ENCODE peak calls at places on chromosome 20, in four cellular contexts. One of them, this sample, is unnamed.

GRCh38 chr20:6590891-6591679 is 176.4 kb upstream of the BMP2 start:
- DNase-seq in AG08396: peak
- DNase-seq in cardiac fibroblast: peak
- DNase-seq in ACHN: peak
- DNase-seq in this sample: peak

GRCh38 chr20:56166781-56167465 is 81.6 kb upstream of the MC3R start:
- DNase-seq in cardiac fibroblast: no peak
- DNase-seq in AG08396: no peak
- DNase-seq in ACHN: no peak
- DNase-seq in this sample: no peak

GRCh38 chr20:2986466-2986865 is 57.0 kb upstream of the GNRH2 start:
- DNase-seq in AG08396: no peak
- DNase-seq in ACHN: no peak
- DNase-seq in cardiac fibroblast: peak
- DNase-seq in this sample: peak

GRCh38 chr20:1426231-1426849 is 33.5 kb upstream of the FKBP1A start:
- DNase-seq in cardiac fibroblast: no peak
- DNase-seq in AG08396: no peak
- DNase-seq in ACHN: no peak
- DNase-seq in this sample: no peak

GRCh38 chr20:12030470-12030869 is 112.8 kb downstream of the BTBD3 start:
- DNase-seq in AG08396: no peak
- DNase-seq in cardiac fibroblast: no peak
- DNase-seq in ACHN: no peak
- DNase-seq in this sample: no peak

GRCh38 chr20:19816386-19816785 is 58.3 kb downstream of the RIN2 start:
- DNase-seq in AG08396: no peak
- DNase-seq in ACHN: no peak
- DNase-seq in cardiac fibroblast: peak
- DNase-seq in this sample: no peak

GRCh38 chr20:37145014-37145413 is 34.1 kb upstream of the RPN2 start:
- DNase-seq in AG08396: no peak
- DNase-seq in ACHN: no peak
- DNase-seq in cardiac fibroblast: peak
- DNase-seq in this sample: no peak

GRCh38 chr20:58308680-58309527 is 611 bp upstream of the RAB22A start:
- DNase-seq in cardiac fibroblast: peak
- DNase-seq in ACHN: peak
- DNase-seq in AG08396: peak
- DNase-seq in this sample: no peak

GRCh38 chr20:32535316-32535952 is 49.7 kb downstream of the NOL4L start:
- DNase-seq in ACHN: no peak
- DNase-seq in AG08396: no peak
- DNase-seq in cardiac fibroblast: no peak
- DNase-seq in this sample: no peak